ENCODE peak calls at places on chromosomes 4 and X, in four cellular contexts. T, P, C and U are unnamed samples. For H3K36me3, the result is how much of the 10 kb centered on the place peaks cover.

GRCh38 chr4:179313823-179314222 is 1871.6 kb upstream of the AGA start:
- DNase-seq in T (no peak), P (no peak), C (no peak), U (no peak)

GRCh38 chr4:95129708-95130343 is 372.1 kb downstream of the BMPR1B start:
- DNase-seq in T (peak), P (no peak), C (no peak), U (no peak)

GRCh38 chr4:91769912-91770311 is 533.9 kb upstream of the GRID2 start:
- DNase-seq in T (no peak), P (no peak), C (no peak), U (no peak)

GRCh38 chr4:77015390-77015789 is 60.4 kb downstream of the CCNI start:
- DNase-seq in T (no peak), P (no peak), C (no peak), U (no peak)

GRCh38 chr4:18538121-18538520 is 516.6 kb upstream of the LCORL start:
- DNase-seq in T (no peak), P (no peak), C (no peak), U (no peak)

GRCh38 chr4:133997440-133997839 is 204.1 kb downstream of the PABPC4L start:
- DNase-seq in T (no peak), P (no peak), C (no peak), U (no peak)

GRCh38 chr4:183838987-183839712 is 66.0 kb upstream of the STOX2 start:
- DNase-seq in T (peak), P (no peak), C (peak), U (no peak)

GRCh38 chrX:78330540-78330939 is 3.1 kb upstream of the CYSLTR1 start:
- DNase-seq in T (no peak), P (no peak), C (no peak), U (no peak)

GRCh38 chrX:37905436-37906147 is 58.2 kb upstream of the DYNLT3 start:
- DNase-seq in T (peak), P (no peak), C (peak), U (no peak)

GRCh38 chrX:103157511-103158316 is 57.2 kb upstream of the BEX4 start:
- DNase-seq in T (peak), P (no peak), C (peak), U (no peak)

GRCh38 chrX:13109811-13110210 is 65.4 kb upstream of the FAM9C start:
- DNase-seq in T (no peak), P (no peak), C (no peak), U (no peak)

GRCh38 chr4:55498051-55498450 is 48.7 kb downstream of the CLOCK start:
- DNase-seq in T (no peak), P (no peak), C (no peak), U (no peak)

GRCh38 chr4:48194986-48195773 is 61.1 kb upstream of the TXK start:
- DNase-seq in T (no peak), P (no peak), C (no peak), U (no peak)

GRCh38 chr4:47525154-47525819 is 40.2 kb downstream of the ATP10D start:
- DNase-seq in T (no peak), P (no peak), C (no peak), U (no peak)

GRCh38 chrX:153725039-153725831 is 579 bp downstream of the ABCD1 start:
- DNase-seq in T (no peak), P (no peak), C (peak), U (no peak)

GRCh38 chrX:41723305-41723704 is 676 bp upstream of the GPR82 start:
- DNase-seq in T (no peak), P (no peak), C (no peak), U (no peak)

GRCh38 chrX:78643874-78644273 is 15.3 kb downstream of the RTL3 start:
- DNase-seq in T (no peak), P (no peak), C (no peak), U (no peak)

GRCh38 chr4:125390126-125390525 is 75.4 kb downstream of the FAT4 start:
- DNase-seq in T (no peak), P (no peak), C (no peak), U (no peak)

GRCh38 chr4:165879581-165879980 is 6.5 kb downstream of the TLL1 start:
- DNase-seq in T (no peak), P (no peak), C (peak), U (no peak)

GRCh38 chrX:51459125-51459524 is 37.3 kb downstream of the NUDT11 start:
- DNase-seq in T (peak), P (no peak), C (peak), U (no peak)

GRCh38 chr4:20253799-20254409 is 2.2 kb downstream of the SLIT2 start:
- DNase-seq in T (no peak), P (no peak), C (peak), U (no peak)

GRCh38 chr4:71487324-71487677 is 148.5 kb downstream of the SLC4A4 start:
- DNase-seq in T (no peak), P (no peak), C (peak), U (no peak)

DNA sequence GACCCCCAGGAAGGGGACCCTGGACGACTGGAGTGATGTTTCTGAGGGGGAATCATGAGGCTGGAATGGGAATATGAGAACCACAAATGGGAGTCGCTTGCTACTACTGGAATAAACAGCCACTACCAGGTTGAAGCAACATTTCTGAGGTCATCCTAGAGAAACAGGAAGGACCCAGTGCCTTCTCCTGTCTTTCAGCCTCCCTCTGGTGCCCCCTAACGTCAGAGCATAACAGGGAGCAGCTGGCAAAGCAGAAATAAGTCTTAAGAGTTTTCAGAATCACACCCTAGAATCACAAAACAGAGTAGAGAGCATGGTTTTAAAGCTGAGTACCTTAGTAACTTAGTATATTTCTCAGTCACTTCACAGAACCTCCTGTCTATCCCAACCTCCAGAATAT is 347.8 kb upstream of the PITX2 start:
- DNase-seq in T (no peak), P (no peak), C (peak), U (no peak)
- H3K36me3 ChIP-seq in T (under half), P (under half), C (under half), U (under half)

GRCh38 chr4:82818974-82819662 is 20.5 kb upstream of the SCD5 start:
- DNase-seq in T (no peak), P (no peak), C (no peak), U (no peak)
- H3K36me3 ChIP-seq in T (half or more), P (under half), C (under half), U (under half)

GRCh38 chr4:1300466-1301455 is 11.1 kb downstream of the MAEA start:
- DNase-seq in T (no peak), P (peak), C (no peak), U (no peak)
- H3K36me3 ChIP-seq in T (half or more), P (under half), C (under half), U (under half)

DNA sequence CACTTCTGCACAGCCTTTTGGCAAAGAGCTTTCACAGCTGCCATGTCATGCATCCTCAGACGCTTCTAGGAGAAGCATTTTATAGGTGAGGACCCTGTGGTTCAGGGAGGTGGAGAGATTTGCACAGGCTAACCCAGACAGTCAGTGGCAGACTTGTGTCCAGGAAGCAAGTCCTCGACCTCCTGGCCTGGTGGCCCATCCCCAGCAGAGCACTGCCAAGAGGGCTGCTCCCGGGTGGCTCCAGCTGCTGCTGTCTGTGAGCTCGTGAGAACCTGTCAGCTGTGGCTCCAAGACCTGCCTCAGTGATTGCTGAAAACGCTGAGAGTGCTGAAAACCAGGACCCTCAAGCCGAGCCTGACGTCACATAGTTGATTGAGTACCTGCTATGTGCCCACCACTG is 74.2 kb downstream of the RTL9 start:
- DNase-seq in T (no peak), P (no peak), C (no peak), U (no peak)
- H3K36me3 ChIP-seq in T (under half), P (under half), C (under half), U (under half)

GRCh38 chr4:8167291-8167690 is 8.7 kb upstream of the ABLIM2 start:
- DNase-seq in T (no peak), P (no peak), C (no peak), U (no peak)

GRCh38 chr4:8169763-8170162 is 11.2 kb upstream of the ABLIM2 start:
- DNase-seq in T (no peak), P (no peak), C (no peak), U (no peak)

GRCh38 chr4:8168832-8169598 is 10.4 kb upstream of the ABLIM2 start:
- DNase-seq in T (no peak), P (no peak), C (no peak), U (no peak)

GRCh38 chr4:8168232-8168631 is 9.6 kb upstream of the ABLIM2 start:
- DNase-seq in T (no peak), P (no peak), C (no peak), U (no peak)

DNA sequence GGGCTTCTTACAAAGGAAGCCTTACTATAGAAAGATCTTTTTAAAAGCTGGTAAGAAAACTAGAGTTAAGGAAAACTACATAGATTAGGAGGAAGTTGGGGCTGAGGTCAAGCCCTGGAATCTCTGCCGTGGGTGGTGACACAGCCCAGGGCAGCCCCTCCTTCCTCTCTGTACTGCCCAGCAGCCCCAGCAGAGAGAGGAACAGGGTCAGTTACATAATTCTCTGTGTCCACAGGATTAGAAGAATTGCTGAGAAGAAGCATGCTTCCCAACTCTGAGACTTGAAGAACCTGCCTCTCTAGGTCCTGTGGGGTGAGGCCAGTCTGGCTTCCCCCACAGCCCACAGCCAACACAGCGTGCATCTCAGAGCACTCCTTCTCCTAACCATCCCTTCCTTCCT is 9.2 kb upstream of the ABLIM2 start:
- DNase-seq in T (no peak), P (no peak), C (no peak), U (no peak)
- H3K36me3 ChIP-seq in T (under half), P (under half), C (under half), U (under half)

DNA sequence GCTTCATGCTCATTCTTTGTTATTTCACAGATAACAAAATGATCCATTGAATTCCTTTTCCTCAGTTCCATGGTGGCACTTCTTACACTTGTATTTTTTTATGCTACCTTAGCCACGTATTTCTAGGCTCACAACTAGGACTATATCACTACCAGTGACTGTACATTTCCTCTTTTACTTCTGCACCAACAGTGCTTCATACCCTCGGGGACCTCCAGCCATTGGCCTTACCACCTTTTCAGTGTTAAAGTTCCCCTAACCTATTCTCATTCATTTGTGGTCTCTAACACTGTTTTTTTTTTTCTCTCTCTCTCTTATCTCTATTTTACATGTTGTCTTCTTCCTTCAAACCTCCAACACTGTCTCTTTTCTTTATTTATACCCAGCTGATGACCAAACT is 315.9 kb downstream of the ANK2 start:
- DNase-seq in T (no peak), P (no peak), C (no peak), U (no peak)
- H3K36me3 ChIP-seq in T (under half), P (under half), C (under half), U (under half)